ENCODE peak calls at places on chromosome 9, in six cellular contexts. One of them, this sample, is unnamed.
A peak's percentile ranks its signal among the peaks of the same experiment; 100 is the strongest.

GRCh38 chr9:33233659-33234335 is 6.2 kb upstream of the SPINK4 start:
- DNase-seq in GM23248: peak; percentile 95
- DNase-seq in SK-N-SH: no peak
- DNase-seq in neural progenitor cell: no peak
- DNase-seq in neuronal stem cell: no peak
- DNase-seq in Karpas-422: no peak
- DNase-seq in this sample: no peak

GRCh38 chr9:96858018-96858573 is 3.8 kb upstream of the ZNF782 start:
- DNase-seq in GM23248: peak; percentile 67
- DNase-seq in SK-N-SH: no peak
- DNase-seq in neural progenitor cell: no peak
- DNase-seq in neuronal stem cell: no peak
- DNase-seq in Karpas-422: no peak
- DNase-seq in this sample: peak; percentile 97

GRCh38 chr9:124257865-124258764 is at the start of gene NEK6:
- DNase-seq in GM23248: peak; percentile 92
- DNase-seq in SK-N-SH: peak; percentile 84
- DNase-seq in neural progenitor cell: peak; percentile 63
- DNase-seq in neuronal stem cell: no peak
- DNase-seq in Karpas-422: peak; percentile 77
- DNase-seq in this sample: peak; percentile 56

GRCh38 chr9:27943544-27943943 is 370.3 kb upstream of the C9orf72 start:
- DNase-seq in GM23248: no peak
- DNase-seq in SK-N-SH: no peak
- DNase-seq in neural progenitor cell: peak; percentile 26
- DNase-seq in neuronal stem cell: peak; percentile 9
- DNase-seq in Karpas-422: no peak
- DNase-seq in this sample: no peak

GRCh38 chr9:99020786-99021436 is 77.2 kb downstream of the COL15A1 start:
- DNase-seq in GM23248: no peak
- DNase-seq in SK-N-SH: no peak
- DNase-seq in neural progenitor cell: no peak
- DNase-seq in neuronal stem cell: no peak
- DNase-seq in Karpas-422: no peak
- DNase-seq in this sample: no peak

GRCh38 chr9:34580358-34580757 is 9.2 kb downstream of the CNTFR start:
- DNase-seq in GM23248: no peak
- DNase-seq in SK-N-SH: no peak
- DNase-seq in neural progenitor cell: peak; percentile 96
- DNase-seq in neuronal stem cell: peak; percentile 86
- DNase-seq in Karpas-422: no peak
- DNase-seq in this sample: no peak

GRCh38 chr9:5879419-5880181 is 11.1 kb upstream of the MLANA start:
- DNase-seq in GM23248: peak; percentile 89
- DNase-seq in SK-N-SH: peak; percentile 17
- DNase-seq in neural progenitor cell: peak; percentile 8
- DNase-seq in neuronal stem cell: no peak
- DNase-seq in Karpas-422: no peak
- DNase-seq in this sample: peak; percentile 94

GRCh38 chr9:35852876-35853865 is 17.0 kb downstream of the OR13J1 start:
- DNase-seq in GM23248: no peak
- DNase-seq in SK-N-SH: no peak
- DNase-seq in neural progenitor cell: no peak
- DNase-seq in neuronal stem cell: no peak
- DNase-seq in Karpas-422: no peak
- DNase-seq in this sample: no peak

GRCh38 chr9:77915744-77916143 is 115.9 kb downstream of the GNAQ start:
- DNase-seq in GM23248: no peak
- DNase-seq in SK-N-SH: no peak
- DNase-seq in neural progenitor cell: no peak
- DNase-seq in neuronal stem cell: no peak
- DNase-seq in Karpas-422: no peak
- DNase-seq in this sample: no peak

GRCh38 chr9:77910216-77910615 is 121.4 kb downstream of the GNAQ start:
- DNase-seq in GM23248: peak; percentile 20
- DNase-seq in SK-N-SH: no peak
- DNase-seq in neural progenitor cell: no peak
- DNase-seq in neuronal stem cell: no peak
- DNase-seq in Karpas-422: no peak
- DNase-seq in this sample: no peak

GRCh38 chr9:77911928-77912327 is 119.7 kb downstream of the GNAQ start:
- DNase-seq in GM23248: no peak
- DNase-seq in SK-N-SH: no peak
- DNase-seq in neural progenitor cell: no peak
- DNase-seq in neuronal stem cell: no peak
- DNase-seq in Karpas-422: no peak
- DNase-seq in this sample: no peak

GRCh38 chr9:77916410-77916819 is 115.2 kb downstream of the GNAQ start:
- DNase-seq in GM23248: no peak
- DNase-seq in SK-N-SH: no peak
- DNase-seq in neural progenitor cell: peak; percentile 9
- DNase-seq in neuronal stem cell: no peak
- DNase-seq in Karpas-422: no peak
- DNase-seq in this sample: no peak

GRCh38 chr9:77912895-77913693 is 118.5 kb downstream of the GNAQ start:
- DNase-seq in GM23248: no peak
- DNase-seq in SK-N-SH: no peak
- DNase-seq in neural progenitor cell: no peak
- DNase-seq in neuronal stem cell: no peak
- DNase-seq in Karpas-422: no peak
- DNase-seq in this sample: peak; percentile 53
- H3K9ac ChIP-seq in GM23248: no peak overlapping the region
- H3K9ac ChIP-seq in SK-N-SH: no peak overlapping the region
- H3K9ac ChIP-seq in neural progenitor cell: no peak overlapping the region
- H3K9ac ChIP-seq in neuronal stem cell: no peak overlapping the region
- H3K9ac ChIP-seq in Karpas-422: no peak overlapping the region
- H3K9ac ChIP-seq in this sample: no peak overlapping the region

GRCh38 chr9:114202396-114202795 is 47.1 kb downstream of the COL27A1 start:
- DNase-seq in GM23248: no peak
- DNase-seq in SK-N-SH: no peak
- DNase-seq in neural progenitor cell: no peak
- DNase-seq in neuronal stem cell: no peak
- DNase-seq in Karpas-422: no peak
- DNase-seq in this sample: peak; percentile 70
- H3K4me2 ChIP-seq in GM23248: no peak overlapping the region
- H3K4me2 ChIP-seq in SK-N-SH: no peak overlapping the region
- H3K4me2 ChIP-seq in neural progenitor cell: no peak overlapping the region
- H3K4me2 ChIP-seq in neuronal stem cell: no peak overlapping the region
- H3K4me2 ChIP-seq in Karpas-422: no peak overlapping the region
- H3K4me2 ChIP-seq in this sample: no peak overlapping the region

GRCh38 chr9:22210936-22211335 is 201.8 kb upstream of the CDKN2B start:
- DNase-seq in GM23248: no peak
- DNase-seq in SK-N-SH: no peak
- DNase-seq in neural progenitor cell: no peak
- DNase-seq in neuronal stem cell: no peak
- DNase-seq in Karpas-422: no peak
- DNase-seq in this sample: no peak
- H3K9ac ChIP-seq in GM23248: no peak overlapping the region
- H3K9ac ChIP-seq in SK-N-SH: peak overlapping the region; percentile 27
- H3K9ac ChIP-seq in neural progenitor cell: no peak overlapping the region
- H3K9ac ChIP-seq in neuronal stem cell: no peak overlapping the region
- H3K9ac ChIP-seq in Karpas-422: no peak overlapping the region
- H3K9ac ChIP-seq in this sample: no peak overlapping the region

GRCh38 chr9:92970467-92970923 is 23.2 kb downstream of the FGD3 start:
- DNase-seq in GM23248: peak; percentile 47
- DNase-seq in SK-N-SH: no peak
- DNase-seq in neural progenitor cell: peak; percentile 91
- DNase-seq in neuronal stem cell: peak; percentile 90
- DNase-seq in Karpas-422: no peak
- DNase-seq in this sample: no peak

GRCh38 chr9:92966518-92966800 is 19.1 kb downstream of the FGD3 start:
- DNase-seq in GM23248: no peak
- DNase-seq in SK-N-SH: no peak
- DNase-seq in neural progenitor cell: no peak
- DNase-seq in neuronal stem cell: no peak
- DNase-seq in Karpas-422: no peak
- DNase-seq in this sample: no peak

GRCh38 chr9:92969516-92970466 is 22.5 kb downstream of the FGD3 start:
- DNase-seq in GM23248: no peak
- DNase-seq in SK-N-SH: no peak
- DNase-seq in neural progenitor cell: no peak
- DNase-seq in neuronal stem cell: no peak
- DNase-seq in Karpas-422: no peak
- DNase-seq in this sample: no peak

GRCh38 chr9:92965759-92966517 is 18.6 kb downstream of the FGD3 start:
- DNase-seq in GM23248: no peak
- DNase-seq in SK-N-SH: no peak
- DNase-seq in neural progenitor cell: no peak
- DNase-seq in neuronal stem cell: no peak
- DNase-seq in Karpas-422: no peak
- DNase-seq in this sample: no peak

DNA sequence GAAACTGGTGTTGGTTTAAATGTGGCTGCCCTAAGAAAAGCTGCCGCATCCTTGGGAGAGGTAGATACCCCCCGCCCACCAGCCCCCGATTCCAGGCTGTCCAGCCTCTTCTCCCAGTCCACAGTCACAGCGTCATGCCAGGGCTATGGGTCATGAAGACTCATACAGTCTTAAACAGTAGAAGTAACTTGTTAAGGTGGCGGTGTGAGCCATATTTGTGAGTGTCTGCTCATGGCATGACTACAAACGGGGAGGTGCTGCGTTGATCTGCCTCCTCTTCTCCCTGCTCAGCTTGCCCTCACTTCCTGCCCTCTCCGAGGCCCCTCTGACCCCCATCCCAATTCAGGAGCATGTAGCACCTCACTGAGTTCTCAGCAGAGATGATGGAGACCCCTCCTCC is 20.8 kb downstream of the FGD3 start:
- DNase-seq in GM23248: no peak
- DNase-seq in SK-N-SH: no peak
- DNase-seq in neural progenitor cell: no peak
- DNase-seq in neuronal stem cell: no peak
- DNase-seq in Karpas-422: no peak
- DNase-seq in this sample: no peak
- H3K4me2 ChIP-seq in GM23248: no peak overlapping the region
- H3K4me2 ChIP-seq in SK-N-SH: no peak overlapping the region
- H3K4me2 ChIP-seq in neural progenitor cell: no peak overlapping the region
- H3K4me2 ChIP-seq in neuronal stem cell: no peak overlapping the region
- H3K4me2 ChIP-seq in Karpas-422: no peak overlapping the region
- H3K4me2 ChIP-seq in this sample: no peak overlapping the region

DNA sequence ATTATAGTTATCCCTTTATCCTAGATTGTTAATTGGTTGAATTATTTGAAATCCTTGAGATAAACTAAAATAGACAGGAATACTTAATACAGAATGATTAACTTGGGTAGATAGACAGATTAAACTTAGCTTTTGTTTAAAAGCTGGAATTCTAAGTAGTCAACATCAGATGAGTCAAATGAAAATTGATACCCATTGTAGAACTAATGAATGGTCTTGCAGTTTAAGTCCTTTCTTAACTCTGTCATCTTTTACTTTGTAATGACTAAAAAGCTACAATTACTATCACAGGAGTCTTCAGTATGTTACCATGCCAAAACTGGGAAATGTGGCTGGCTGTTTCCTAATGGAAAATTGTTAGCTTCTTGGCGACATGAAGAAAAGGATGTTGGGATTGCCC is 20.3 kb upstream of the ANXA1 start:
- DNase-seq in GM23248: peak; percentile 56
- DNase-seq in SK-N-SH: no peak
- DNase-seq in neural progenitor cell: no peak
- DNase-seq in neuronal stem cell: no peak
- DNase-seq in Karpas-422: no peak
- DNase-seq in this sample: no peak
- H3K9ac ChIP-seq in GM23248: peak overlapping the region; percentile 88
- H3K9ac ChIP-seq in SK-N-SH: peak overlapping the region; percentile 73
- H3K9ac ChIP-seq in neural progenitor cell: no peak overlapping the region
- H3K9ac ChIP-seq in neuronal stem cell: no peak overlapping the region
- H3K9ac ChIP-seq in Karpas-422: no peak overlapping the region
- H3K9ac ChIP-seq in this sample: no peak overlapping the region

GRCh38 chr9:92962303-92962649 is 15.0 kb downstream of the FGD3 start:
- DNase-seq in GM23248: no peak
- DNase-seq in SK-N-SH: no peak
- DNase-seq in neural progenitor cell: no peak
- DNase-seq in neuronal stem cell: no peak
- DNase-seq in Karpas-422: no peak
- DNase-seq in this sample: no peak

GRCh38 chr9:92963831-92964606 is 16.7 kb downstream of the FGD3 start:
- DNase-seq in GM23248: no peak
- DNase-seq in SK-N-SH: no peak
- DNase-seq in neural progenitor cell: no peak
- DNase-seq in neuronal stem cell: no peak
- DNase-seq in Karpas-422: peak; percentile 94
- DNase-seq in this sample: peak; percentile 6

GRCh38 chr9:92962846-92963245 is 15.5 kb downstream of the FGD3 start:
- DNase-seq in GM23248: no peak
- DNase-seq in SK-N-SH: no peak
- DNase-seq in neural progenitor cell: no peak
- DNase-seq in neuronal stem cell: no peak
- DNase-seq in Karpas-422: no peak
- DNase-seq in this sample: no peak

GRCh38 chr9:92964981-92965758 is 17.8 kb downstream of the FGD3 start:
- DNase-seq in GM23248: no peak
- DNase-seq in SK-N-SH: no peak
- DNase-seq in neural progenitor cell: no peak
- DNase-seq in neuronal stem cell: no peak
- DNase-seq in Karpas-422: peak; percentile 59
- DNase-seq in this sample: no peak

GRCh38 chr9:92964607-92964975 is 17.3 kb downstream of the FGD3 start:
- DNase-seq in GM23248: no peak
- DNase-seq in SK-N-SH: no peak
- DNase-seq in neural progenitor cell: no peak
- DNase-seq in neuronal stem cell: no peak
- DNase-seq in Karpas-422: peak; percentile 47
- DNase-seq in this sample: no peak
- H3K4me2 ChIP-seq in GM23248: no peak overlapping the region
- H3K4me2 ChIP-seq in SK-N-SH: no peak overlapping the region
- H3K4me2 ChIP-seq in neural progenitor cell: no peak overlapping the region
- H3K4me2 ChIP-seq in neuronal stem cell: no peak overlapping the region
- H3K4me2 ChIP-seq in Karpas-422: peak overlapping the region; percentile 75
- H3K4me2 ChIP-seq in this sample: no peak overlapping the region

GRCh38 chr9:15317836-15318235 is 10.8 kb upstream of the TTC39B start:
- DNase-seq in GM23248: peak; percentile 53
- DNase-seq in SK-N-SH: no peak
- DNase-seq in neural progenitor cell: no peak
- DNase-seq in neuronal stem cell: no peak
- DNase-seq in Karpas-422: no peak
- DNase-seq in this sample: no peak
- H3K9ac ChIP-seq in GM23248: no peak overlapping the region
- H3K9ac ChIP-seq in SK-N-SH: no peak overlapping the region
- H3K9ac ChIP-seq in neural progenitor cell: no peak overlapping the region
- H3K9ac ChIP-seq in neuronal stem cell: no peak overlapping the region
- H3K9ac ChIP-seq in Karpas-422: no peak overlapping the region
- H3K9ac ChIP-seq in this sample: no peak overlapping the region

GRCh38 chr9:135300346-135301141 is 179.0 kb upstream of the PPP1R26 start:
- DNase-seq in GM23248: no peak
- DNase-seq in SK-N-SH: peak; percentile 33
- DNase-seq in neural progenitor cell: no peak
- DNase-seq in neuronal stem cell: no peak
- DNase-seq in Karpas-422: no peak
- DNase-seq in this sample: no peak
- H3K4me2 ChIP-seq in GM23248: no peak overlapping the region
- H3K4me2 ChIP-seq in SK-N-SH: no peak overlapping the region
- H3K4me2 ChIP-seq in neural progenitor cell: no peak overlapping the region
- H3K4me2 ChIP-seq in neuronal stem cell: no peak overlapping the region
- H3K4me2 ChIP-seq in Karpas-422: no peak overlapping the region
- H3K4me2 ChIP-seq in this sample: no peak overlapping the region